ENCODE peak calls at places on chromosomes 2 and 18, in ten cellular contexts. P, M, Z, W, K, I, L, E, D and U are unnamed samples.

GRCh38 chr2:72112981-72113846 is 34.4 kb downstream of the CYP26B1 start:
- DNase-seq in P (peak), M (peak), Z (no peak), W (no peak), K (no peak), I (no peak), L (no peak), E (no peak), D (no peak), U (no peak)

GRCh38 chr2:24919100-24919976 is 699 bp downstream of the ADCY3 start:
- DNase-seq in P (no peak), M (no peak), Z (peak), W (no peak), K (peak), I (no peak), L (peak), E (peak), D (peak), U (peak)

GRCh38 chr2:99485411-99485810 is 4.4 kb downstream of the REV1 start:
- DNase-seq in P (no peak), M (no peak), Z (no peak), W (no peak), K (no peak), I (no peak), L (no peak), E (no peak), D (no peak), U (no peak)

GRCh38 chr2:240717681-240718581 is 26.3 kb downstream of the AQP12A start:
- DNase-seq in P (no peak), M (no peak), Z (no peak), W (no peak), K (no peak), I (no peak), L (no peak), E (no peak), D (no peak), U (no peak)

GRCh38 chr2:10655074-10655840 is 34.5 kb downstream of the NOL10 start:
- DNase-seq in P (no peak), M (no peak), Z (no peak), W (no peak), K (no peak), I (no peak), L (no peak), E (no peak), D (no peak), U (no peak)

GRCh38 chr2:174581543-174581942 is 16.1 kb downstream of the WIPF1 start:
- DNase-seq in P (no peak), M (no peak), Z (no peak), W (no peak), K (no peak), I (no peak), L (no peak), E (no peak), D (no peak), U (no peak)

GRCh38 chr2:95334916-95335641 is 37.9 kb downstream of the KCNIP3 start:
- DNase-seq in P (no peak), M (no peak), Z (no peak), W (no peak), K (no peak), I (peak), L (no peak), E (no peak), D (no peak), U (no peak)

GRCh38 chr18:53757346-53757745 is 467.1 kb downstream of the MBD2 start:
- DNase-seq in P (no peak), M (no peak), Z (no peak), W (no peak), K (no peak), I (no peak), L (no peak), E (no peak), D (no peak), U (no peak)

GRCh38 chr2:227461878-227462462 is 10.0 kb upstream of the AGFG1 start:
- DNase-seq in P (no peak), M (no peak), Z (no peak), W (no peak), K (no peak), I (no peak), L (no peak), E (no peak), D (no peak), U (no peak)

GRCh38 chr18:50839341-50839740 is 19.5 kb upstream of the MRO start:
- DNase-seq in P (no peak), M (no peak), Z (no peak), W (no peak), K (no peak), I (no peak), L (no peak), E (no peak), D (no peak), U (no peak)

GRCh38 chr18:8948471-8949149 is 153.9 kb upstream of the NDUFV2 start:
- DNase-seq in P (peak), M (no peak), Z (peak), W (peak), K (peak), I (peak), L (no peak), E (peak), D (peak), U (no peak)

GRCh38 chr2:190255668-190256067 is 64.0 kb downstream of the HIBCH start:
- DNase-seq in P (no peak), M (no peak), Z (no peak), W (no peak), K (no peak), I (no peak), L (no peak), E (peak), D (no peak), U (no peak)

GRCh38 chr2:61769093-61769675 is 84.7 kb downstream of the FAM161A start:
- DNase-seq in P (no peak), M (no peak), Z (no peak), W (no peak), K (peak), I (no peak), L (no peak), E (no peak), D (no peak), U (no peak)

GRCh38 chr18:48037481-48038271 is 107.2 kb upstream of the SMAD2 start:
- DNase-seq in P (no peak), M (no peak), Z (peak), W (no peak), K (peak), I (no peak), L (no peak), E (no peak), D (peak), U (no peak)

GRCh38 chr2:25043241-25043867 is 1.5 kb downstream of the EFR3B start:
- DNase-seq in P (peak), M (no peak), Z (no peak), W (no peak), K (peak), I (peak), L (peak), E (peak), D (peak), U (peak)

GRCh38 chr18:63783394-63783793 is 8.2 kb downstream of the SERPINB7 start:
- DNase-seq in P (no peak), M (no peak), Z (no peak), W (no peak), K (peak), I (no peak), L (no peak), E (no peak), D (peak), U (no peak)

GRCh38 chr18:58639751-58640427 is 11.0 kb upstream of the ALPK2 start:
- DNase-seq in P (peak), M (no peak), Z (no peak), W (no peak), K (no peak), I (no peak), L (no peak), E (no peak), D (no peak), U (no peak)

GRCh38 chr2:144437636-144438035 is 82.3 kb downstream of the ZEB2 start:
- DNase-seq in P (no peak), M (no peak), Z (no peak), W (no peak), K (no peak), I (no peak), L (no peak), E (no peak), D (no peak), U (no peak)